ENCODE peak calls at places on chromosomes 5 and 9, in eight cellular contexts. A, C, D, K, U, X, H and R are unnamed samples.

GRCh38 chr5:94461131-94461530 is 157.3 kb downstream of the KIAA0825 start:
- DNase-seq in X (no peak), D (no peak), C (no peak), K (no peak), U (no peak), H (no peak), A (no peak), R (no peak)

GRCh38 chr9:31023793-31024192 is 1360.7 kb upstream of the ACO1 start:
- DNase-seq in K (no peak), U (no peak), X (no peak), H (no peak), A (no peak), C (no peak), D (no peak), R (no peak)

GRCh38 chr9:124852829-124853531 is at the start of gene WDR38:
- DNase-seq in X (peak; percentile 92), H (peak; percentile 78), K (peak; percentile 94), A (peak; percentile 89), U (peak; percentile 72), D (no peak), C (peak; percentile 70), R (no peak)

GRCh38 chr9:79639354-79639753 is 67.6 kb downstream of the TLE4 start:
- DNase-seq in C (no peak), D (no peak), A (no peak), U (no peak), K (no peak), H (no peak), X (no peak), R (no peak)

GRCh38 chr5:19564036-19564435 is 424.0 kb downstream of the CDH18 start:
- DNase-seq in C (no peak), X (no peak), H (no peak), K (no peak), D (no peak), A (no peak), U (no peak), R (no peak)

GRCh38 chr5:178237431-178238312 is 5.1 kb upstream of the PHYKPL start:
- DNase-seq in X (no peak), D (no peak), C (no peak), K (no peak), H (no peak), A (no peak), U (no peak), R (peak; percentile 72)

GRCh38 chr5:179168636-179169035 is 108.5 kb downstream of the ZNF354C start:
- DNase-seq in C (no peak), A (no peak), H (no peak), U (no peak), K (peak; percentile 2), X (no peak), D (no peak), R (peak; percentile 36)

GRCh38 chr5:1476967-1477310 is 31.7 kb upstream of the SLC6A3 start:
- DNase-seq in D (no peak), X (no peak), C (no peak), U (no peak), K (no peak), A (no peak), H (no peak), R (no peak)

GRCh38 chr9:95815961-95816360 is 59.5 kb upstream of the ERCC6L2 start:
- DNase-seq in K (no peak), A (no peak), H (no peak), X (no peak), C (no peak), D (no peak), U (no peak), R (no peak)

GRCh38 chr5:44875661-44876250 is 67.0 kb downstream of the MRPS30 start:
- DNase-seq in H (no peak), X (no peak), K (no peak), U (no peak), C (no peak), A (peak; percentile 57), D (no peak), R (no peak)

GRCh38 chr9:12813960-12814876 is 39.4 kb downstream of the LURAP1L start:
- DNase-seq in X (no peak), K (peak; percentile 56), H (no peak), U (no peak), D (peak; percentile 98), A (no peak), C (no peak), R (no peak)

GRCh38 chr9:131676431-131676972 is 63.4 kb downstream of the RAPGEF1 start:
- DNase-seq in C (no peak), D (no peak), K (no peak), H (no peak), A (no peak), X (no peak), U (no peak), R (no peak)

GRCh38 chr5:160183075-160183474 is 46.2 kb upstream of the FABP6 start:
- DNase-seq in D (no peak), C (no peak), H (no peak), A (no peak), K (no peak), U (no peak), X (no peak), R (no peak)

GRCh38 chr5:5309645-5310044 is 112.8 kb upstream of the ICE1 start:
- DNase-seq in D (no peak), U (no peak), H (no peak), C (no peak), K (no peak), X (no peak), A (no peak), R (no peak)

GRCh38 chr9:75152416-75152815 is 64.1 kb downstream of the OSTF1 start:
- DNase-seq in C (no peak), K (no peak), U (no peak), D (no peak), H (no peak), X (no peak), A (no peak), R (no peak)

GRCh38 chr5:154653764-154654483 is 101.3 kb upstream of the LARP1 start:
- DNase-seq in U (no peak), K (no peak), X (no peak), C (no peak), A (no peak), H (peak; percentile 22), D (no peak), R (peak; percentile 46)
- TF ChIP-seq CTCF in U (no peak), K (no peak), X (no peak), C (no peak), A (no peak), H (no peak), D (no peak), R (no peak)

GRCh38 chr5:53053364-53053763 is 56.2 kb downstream of the MOCS2 start:
- DNase-seq in X (no peak), C (no peak), U (no peak), H (no peak), D (no peak), A (no peak), K (no peak), R (no peak)
- TF ChIP-seq CTCF in X (no peak), C (no peak), U (no peak), H (no peak), D (no peak), A (no peak), K (no peak), R (no peak)

GRCh38 chr9:137035507-137035834 is 3.6 kb upstream of the FUT7 start:
- DNase-seq in D (no peak), H (no peak), K (no peak), U (no peak), X (no peak), A (no peak), C (no peak), R (no peak)
- TF ChIP-seq CTCF in D (no peak), H (peak; percentile 61), K (peak; percentile 16), U (peak; percentile 21), X (peak; percentile 60), A (peak; percentile 27), C (peak; percentile 45), R (peak; percentile 71)

DNA sequence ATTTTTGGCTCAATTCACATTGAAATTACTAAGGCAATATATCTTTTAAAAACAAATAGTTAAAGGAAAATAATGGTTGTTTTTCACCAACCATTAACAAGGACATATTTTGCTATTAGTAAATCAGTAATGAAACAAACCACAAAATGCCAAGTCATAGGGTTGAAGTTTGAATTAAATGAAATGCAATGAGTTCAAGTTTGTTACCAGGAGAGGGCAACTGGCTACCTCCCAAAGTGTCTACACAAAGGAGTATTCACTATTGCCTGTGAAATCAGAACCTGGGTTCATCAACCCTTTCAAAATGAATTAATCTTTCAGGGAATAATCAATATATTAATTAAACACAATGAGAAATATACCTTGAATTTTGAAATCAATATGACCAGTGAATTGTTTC is 138.4 kb upstream of the DMRTA1 start:
- DNase-seq in C (no peak), K (no peak), U (no peak), A (no peak), H (no peak), D (no peak), X (no peak), R (no peak)
- TF ChIP-seq CTCF in C (peak; percentile 21), K (no peak), U (peak; percentile 13), A (no peak), H (peak; percentile 21), D (no peak), X (no peak), R (peak; percentile 57)